ENCODE peak calls at places on chromosomes 3 and 15, in five cellular contexts. One of them, this sample, is unnamed.

GRCh38 chr15:64501396-64501716 is 41.0 kb downstream of the ZNF609 start:
- DNase-seq in HL-60: no peak
- DNase-seq in bronchial epithelial cell: no peak
- DNase-seq in GM12864: no peak
- DNase-seq in IMR-90: no peak
- DNase-seq in this sample: no peak

GRCh38 chr3:52471371-52472238 is 16.2 kb downstream of the NISCH start:
- DNase-seq in HL-60: no peak
- DNase-seq in bronchial epithelial cell: peak; percentile 74
- DNase-seq in GM12864: no peak
- DNase-seq in IMR-90: peak; percentile 30
- DNase-seq in this sample: no peak

GRCh38 chr15:61115679-61116078 is 113.4 kb downstream of the RORA start:
- DNase-seq in HL-60: no peak
- DNase-seq in bronchial epithelial cell: no peak
- DNase-seq in GM12864: no peak
- DNase-seq in IMR-90: peak; percentile 3
- DNase-seq in this sample: no peak

GRCh38 chr3:33075996-33076395 is 20.9 kb downstream of the GLB1 start:
- DNase-seq in HL-60: no peak
- DNase-seq in bronchial epithelial cell: no peak
- DNase-seq in GM12864: no peak
- DNase-seq in IMR-90: no peak
- DNase-seq in this sample: no peak

GRCh38 chr15:61275901-61276300 is 46.8 kb upstream of the RORA start:
- DNase-seq in HL-60: no peak
- DNase-seq in bronchial epithelial cell: no peak
- DNase-seq in GM12864: no peak
- DNase-seq in IMR-90: no peak
- DNase-seq in this sample: no peak

GRCh38 chr3:119700269-119700919 is 2.4 kb upstream of the CFAP91 start:
- DNase-seq in HL-60: peak; percentile 36
- DNase-seq in bronchial epithelial cell: peak; percentile 65
- DNase-seq in GM12864: peak; percentile 76
- DNase-seq in IMR-90: peak; percentile 57
- DNase-seq in this sample: no peak

GRCh38 chr3:30199096-30199734 is 407.2 kb upstream of the TGFBR2 start:
- DNase-seq in HL-60: no peak
- DNase-seq in bronchial epithelial cell: peak; percentile 40
- DNase-seq in GM12864: peak; percentile 3
- DNase-seq in IMR-90: peak; percentile 55
- DNase-seq in this sample: no peak

GRCh38 chr3:86180696-86181095 is 810.3 kb downstream of the VGLL3 start:
- DNase-seq in HL-60: no peak
- DNase-seq in bronchial epithelial cell: peak; percentile 20
- DNase-seq in GM12864: no peak
- DNase-seq in IMR-90: no peak
- DNase-seq in this sample: no peak

GRCh38 chr15:62391565-62392262 is 226.6 kb upstream of the C2CD4B start:
- DNase-seq in HL-60: no peak
- DNase-seq in bronchial epithelial cell: no peak
- DNase-seq in GM12864: no peak
- DNase-seq in IMR-90: peak; percentile 34
- DNase-seq in this sample: no peak

GRCh38 chr3:133999891-134000685 is 29.6 kb downstream of the SLCO2A1 start:
- DNase-seq in HL-60: no peak
- DNase-seq in bronchial epithelial cell: no peak
- DNase-seq in GM12864: no peak
- DNase-seq in IMR-90: no peak
- DNase-seq in this sample: no peak

GRCh38 chr15:43370975-43371974 is at the start of the genes TUBGCP4 and ZSCAN29:
- DNase-seq in HL-60: peak; percentile 75
- DNase-seq in bronchial epithelial cell: peak; percentile 53
- DNase-seq in GM12864: peak; percentile 29
- DNase-seq in IMR-90: peak; percentile 62
- DNase-seq in this sample: peak; percentile 94
- TF ChIP-seq CTCF in HL-60: peak; percentile 20
- TF ChIP-seq CTCF in bronchial epithelial cell: peak; percentile 66
- TF ChIP-seq CTCF in GM12864: peak; percentile 60
- TF ChIP-seq CTCF in IMR-90: no peak
- TF ChIP-seq CTCF in this sample: peak; percentile 38

GRCh38 chr3:8345396-8345795 is 156.2 kb upstream of the LMCD1 start:
- DNase-seq in HL-60: no peak
- DNase-seq in bronchial epithelial cell: no peak
- DNase-seq in GM12864: no peak
- DNase-seq in IMR-90: no peak
- DNase-seq in this sample: no peak
- TF ChIP-seq CTCF in HL-60: no peak
- TF ChIP-seq CTCF in bronchial epithelial cell: no peak
- TF ChIP-seq CTCF in GM12864: no peak
- TF ChIP-seq CTCF in IMR-90: no peak
- TF ChIP-seq CTCF in this sample: no peak

DNA sequence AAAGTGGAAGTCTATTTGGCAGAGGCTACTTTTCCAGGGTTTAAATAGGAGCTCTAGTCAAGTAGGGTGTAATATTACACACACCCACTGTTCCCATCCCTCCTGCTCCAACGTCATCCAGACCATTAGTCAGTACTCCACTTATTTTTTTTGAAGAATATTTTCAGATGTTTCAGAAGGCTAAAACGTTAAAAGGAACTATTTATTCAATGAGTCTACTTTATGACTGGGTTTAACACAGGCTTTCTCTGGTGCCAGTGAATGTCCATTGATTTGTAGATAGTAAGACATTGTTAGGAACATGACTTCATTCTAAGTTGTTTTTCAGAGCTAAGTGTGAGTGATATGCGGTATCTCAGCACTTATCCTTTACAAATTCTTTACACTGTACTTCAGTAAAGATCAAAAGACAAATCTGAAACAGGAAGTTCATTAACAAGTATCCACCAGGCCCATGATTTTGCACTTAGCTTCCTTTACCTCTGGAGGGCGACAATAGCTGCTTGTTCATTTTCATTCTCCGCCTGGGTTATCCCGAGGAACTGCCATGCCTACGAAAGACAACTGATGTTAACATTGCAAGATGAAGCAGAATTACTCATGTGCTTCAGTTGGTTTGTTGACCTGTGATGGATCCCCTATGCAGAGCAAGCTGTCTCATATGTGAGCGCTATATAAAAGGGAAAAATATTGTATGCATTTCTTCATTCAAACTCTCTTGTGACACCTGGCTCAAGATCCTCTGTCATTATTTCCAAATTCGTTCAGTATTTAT is 158.7 kb downstream of the USP13 start:
- DNase-seq in HL-60: peak; percentile 38
- DNase-seq in bronchial epithelial cell: peak; percentile 73
- DNase-seq in GM12864: peak; percentile 40
- DNase-seq in IMR-90: peak; percentile 93
- DNase-seq in this sample: no peak
- TF ChIP-seq CTCF in HL-60: peak; percentile 68
- TF ChIP-seq CTCF in bronchial epithelial cell: peak; percentile 65
- TF ChIP-seq CTCF in GM12864: peak; percentile 72
- TF ChIP-seq CTCF in IMR-90: peak; percentile 78
- TF ChIP-seq CTCF in this sample: peak; percentile 33

DNA sequence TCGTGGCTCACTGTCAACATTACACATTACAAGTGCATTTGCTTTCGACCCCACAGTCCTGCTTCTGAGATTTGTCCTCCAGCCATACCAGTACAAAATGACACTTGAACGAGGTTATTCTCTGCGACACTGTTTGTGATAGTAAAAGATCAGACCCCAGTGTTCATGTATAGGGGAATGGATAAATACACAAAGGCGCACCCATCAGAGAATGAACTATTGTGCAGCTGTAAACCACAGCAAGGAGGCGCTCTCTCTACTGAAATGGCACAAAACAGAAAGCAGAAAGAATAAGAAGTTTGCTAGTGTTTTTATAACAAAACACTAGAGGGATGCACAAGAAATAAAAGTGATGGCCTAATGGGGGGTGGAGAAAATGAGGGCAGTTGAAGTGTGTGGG is 4.9 kb upstream of the CHSY1 start:
- DNase-seq in HL-60: no peak
- DNase-seq in bronchial epithelial cell: no peak
- DNase-seq in GM12864: no peak
- DNase-seq in IMR-90: no peak
- DNase-seq in this sample: no peak
- TF ChIP-seq CTCF in HL-60: no peak
- TF ChIP-seq CTCF in bronchial epithelial cell: peak; percentile 28
- TF ChIP-seq CTCF in GM12864: peak; percentile 51
- TF ChIP-seq CTCF in IMR-90: peak; percentile 30
- TF ChIP-seq CTCF in this sample: no peak

GRCh38 chr3:168097381-168097780 is 1.7 kb upstream of the GOLIM4 start:
- DNase-seq in HL-60: no peak
- DNase-seq in bronchial epithelial cell: no peak
- DNase-seq in GM12864: no peak
- DNase-seq in IMR-90: no peak
- DNase-seq in this sample: no peak
- TF ChIP-seq CTCF in HL-60: no peak
- TF ChIP-seq CTCF in bronchial epithelial cell: no peak
- TF ChIP-seq CTCF in GM12864: no peak
- TF ChIP-seq CTCF in IMR-90: no peak
- TF ChIP-seq CTCF in this sample: no peak

DNA sequence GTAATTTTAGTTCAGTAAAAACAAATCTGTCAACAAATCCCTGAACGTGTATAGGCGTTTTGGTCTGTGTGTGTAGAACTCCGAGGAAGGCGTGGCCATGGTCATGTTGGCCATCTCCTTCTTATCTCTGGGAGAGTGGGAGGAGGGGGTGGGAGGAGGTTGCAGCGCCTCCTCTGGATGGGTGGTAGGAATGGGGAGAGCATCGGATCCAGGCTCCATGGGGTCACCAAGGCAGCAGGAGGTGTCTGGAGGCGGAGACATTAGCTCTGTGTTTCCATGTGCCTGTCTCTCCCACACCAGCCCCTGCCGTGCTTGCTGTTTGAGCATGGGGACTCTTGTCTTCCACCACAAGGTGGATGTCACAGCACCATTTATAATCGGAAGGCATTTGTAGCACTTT is 34.5 kb upstream of the TRPM1 start:
- DNase-seq in HL-60: no peak
- DNase-seq in bronchial epithelial cell: no peak
- DNase-seq in GM12864: no peak
- DNase-seq in IMR-90: no peak
- DNase-seq in this sample: peak; percentile 53
- TF ChIP-seq CTCF in HL-60: no peak
- TF ChIP-seq CTCF in bronchial epithelial cell: no peak
- TF ChIP-seq CTCF in GM12864: no peak
- TF ChIP-seq CTCF in IMR-90: no peak
- TF ChIP-seq CTCF in this sample: no peak

GRCh38 chr15:31371520-31372240 is 45.0 kb downstream of the KLF13 start:
- DNase-seq in HL-60: no peak
- DNase-seq in bronchial epithelial cell: no peak
- DNase-seq in GM12864: no peak
- DNase-seq in IMR-90: no peak
- DNase-seq in this sample: no peak

GRCh38 chr15:31367021-31367729 is 40.5 kb downstream of the KLF13 start:
- DNase-seq in HL-60: no peak
- DNase-seq in bronchial epithelial cell: no peak
- DNase-seq in GM12864: no peak
- DNase-seq in IMR-90: no peak
- DNase-seq in this sample: no peak

GRCh38 chr15:31367730-31368344 is 41.2 kb downstream of the KLF13 start:
- DNase-seq in HL-60: no peak
- DNase-seq in bronchial epithelial cell: no peak
- DNase-seq in GM12864: no peak
- DNase-seq in IMR-90: no peak
- DNase-seq in this sample: no peak

GRCh38 chr15:31372635-31373091 is 46.0 kb downstream of the KLF13 start:
- DNase-seq in HL-60: no peak
- DNase-seq in bronchial epithelial cell: peak; percentile 79
- DNase-seq in GM12864: no peak
- DNase-seq in IMR-90: peak; percentile 74
- DNase-seq in this sample: no peak

DNA sequence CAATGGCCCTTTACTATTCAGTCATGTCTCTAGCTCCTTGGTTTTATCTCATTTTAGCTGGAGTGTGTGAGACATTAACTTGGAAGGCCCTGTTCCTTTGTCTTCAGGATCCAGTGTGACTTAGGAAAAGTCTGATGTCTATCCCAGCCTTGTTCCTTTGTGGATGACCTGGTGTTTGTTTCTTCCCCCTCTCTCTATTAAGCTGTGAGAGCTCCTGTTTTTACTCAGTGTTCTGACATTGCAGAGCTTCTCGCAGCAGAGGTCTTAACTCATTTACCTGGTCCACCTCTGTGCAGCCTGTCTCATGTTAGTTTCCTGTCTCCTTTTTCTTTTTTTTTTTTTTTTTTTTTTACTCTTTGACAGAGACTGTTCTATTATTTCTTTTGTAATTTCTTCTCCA is 43.1 kb downstream of the KLF13 start:
- DNase-seq in HL-60: no peak
- DNase-seq in bronchial epithelial cell: no peak
- DNase-seq in GM12864: no peak
- DNase-seq in IMR-90: no peak
- DNase-seq in this sample: no peak
- TF ChIP-seq CTCF in HL-60: no peak
- TF ChIP-seq CTCF in bronchial epithelial cell: no peak
- TF ChIP-seq CTCF in GM12864: no peak
- TF ChIP-seq CTCF in IMR-90: no peak
- TF ChIP-seq CTCF in this sample: no peak

GRCh38 chr3:138329127-138329983 is at the start of gene NME9:
- DNase-seq in HL-60: peak; percentile 45
- DNase-seq in bronchial epithelial cell: peak; percentile 60
- DNase-seq in GM12864: peak; percentile 21
- DNase-seq in IMR-90: peak; percentile 73
- DNase-seq in this sample: peak; percentile 93

GRCh38 chr3:138332472-138333073 is 2.9 kb upstream of the NME9 start:
- DNase-seq in HL-60: no peak
- DNase-seq in bronchial epithelial cell: peak; percentile 47
- DNase-seq in GM12864: no peak
- DNase-seq in IMR-90: peak; percentile 57
- DNase-seq in this sample: peak; percentile 26

GRCh38 chr3:138328341-138328740 is 1.3 kb downstream of the NME9 start:
- DNase-seq in HL-60: no peak
- DNase-seq in bronchial epithelial cell: no peak
- DNase-seq in GM12864: no peak
- DNase-seq in IMR-90: peak; percentile 12
- DNase-seq in this sample: peak; percentile 77

GRCh38 chr3:138329984-138330293 is 288 bp upstream of the NME9 start:
- DNase-seq in HL-60: no peak
- DNase-seq in bronchial epithelial cell: no peak
- DNase-seq in GM12864: no peak
- DNase-seq in IMR-90: no peak
- DNase-seq in this sample: no peak

DNA sequence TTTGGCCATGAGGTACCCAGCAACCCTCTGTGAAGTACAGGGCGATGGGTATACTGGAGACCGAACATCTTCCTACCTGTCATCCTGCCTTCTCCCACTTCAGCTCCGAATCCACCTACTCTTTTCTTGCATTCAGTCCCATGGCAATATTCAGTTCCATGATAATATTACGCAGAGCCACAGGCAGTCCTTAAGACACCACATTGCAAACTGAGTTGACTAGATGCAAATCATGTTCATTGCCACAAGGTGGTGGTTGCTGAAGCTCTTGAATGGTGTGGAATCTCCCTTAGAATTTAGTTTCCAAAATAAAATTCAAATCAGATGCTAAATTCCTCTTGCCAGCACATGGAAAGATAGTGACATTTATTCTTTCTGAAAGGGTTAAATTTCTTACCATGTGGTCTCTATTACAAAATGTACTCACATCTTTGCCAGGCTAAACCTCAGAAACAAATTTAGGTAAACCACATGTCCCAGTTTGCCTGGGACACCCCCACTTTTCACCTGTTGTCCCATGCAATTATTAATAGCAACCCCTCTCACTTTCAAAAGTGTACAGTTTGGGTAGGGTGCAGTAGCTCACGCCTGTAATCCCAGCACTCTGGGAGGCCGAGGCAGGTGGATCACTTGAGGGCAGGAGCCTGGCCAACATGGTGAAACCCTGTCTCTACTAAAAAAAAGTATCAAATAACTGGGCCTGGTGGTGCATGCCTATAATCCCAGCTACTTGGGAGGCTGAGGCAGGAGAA is 1.7 kb upstream of the NME9 start:
- DNase-seq in HL-60: no peak
- DNase-seq in bronchial epithelial cell: no peak
- DNase-seq in GM12864: no peak
- DNase-seq in IMR-90: peak; percentile 35
- DNase-seq in this sample: peak; percentile 19
- TF ChIP-seq CTCF in HL-60: no peak
- TF ChIP-seq CTCF in bronchial epithelial cell: no peak
- TF ChIP-seq CTCF in GM12864: peak; percentile 16
- TF ChIP-seq CTCF in IMR-90: peak; percentile 16
- TF ChIP-seq CTCF in this sample: no peak